ENCODE peak calls at places on chromosomes 16 and 17, in eight cellular contexts. One of them, this sample, is unnamed.

GRCh38 chr17:35287286-35287811 is 44.5 kb downstream of the SLFN5 start:
- DNase-seq in stimulated activated CD4-positive, alpha-beta T cell treated with anti-CD3 and anti-CD28 coated beads, Interleukin-2, amount 100 ng/mL, for 24 hours: no peak
- DNase-seq in GM19239: no peak
- DNase-seq in AG08396: no peak
- DNase-seq in RWPE2: no peak
- DNase-seq in left ventricle myocardium superior: no peak
- DNase-seq in activated naive CD4-positive, alpha-beta T cell: no peak
- DNase-seq in BJ: no peak
- DNase-seq in this sample: no peak

GRCh38 chr17:63984651-63985386 is 12.1 kb upstream of the SCN4A start:
- DNase-seq in stimulated activated CD4-positive, alpha-beta T cell treated with anti-CD3 and anti-CD28 coated beads, Interleukin-2, amount 100 ng/mL, for 24 hours: peak; percentile 54
- DNase-seq in GM19239: no peak
- DNase-seq in AG08396: peak; percentile 88
- DNase-seq in RWPE2: no peak
- DNase-seq in left ventricle myocardium superior: no peak
- DNase-seq in activated naive CD4-positive, alpha-beta T cell: no peak
- DNase-seq in BJ: peak; percentile 54
- DNase-seq in this sample: peak; percentile 89

GRCh38 chr17:78857266-78857665 is 16.7 kb upstream of the USP36 start:
- DNase-seq in stimulated activated CD4-positive, alpha-beta T cell treated with anti-CD3 and anti-CD28 coated beads, Interleukin-2, amount 100 ng/mL, for 24 hours: no peak
- DNase-seq in GM19239: no peak
- DNase-seq in AG08396: no peak
- DNase-seq in RWPE2: no peak
- DNase-seq in left ventricle myocardium superior: no peak
- DNase-seq in activated naive CD4-positive, alpha-beta T cell: no peak
- DNase-seq in BJ: no peak
- DNase-seq in this sample: no peak

GRCh38 chr16:1559446-1559975 is 26.0 kb downstream of the TMEM204 start:
- DNase-seq in stimulated activated CD4-positive, alpha-beta T cell treated with anti-CD3 and anti-CD28 coated beads, Interleukin-2, amount 100 ng/mL, for 24 hours: no peak
- DNase-seq in GM19239: no peak
- DNase-seq in AG08396: no peak
- DNase-seq in RWPE2: no peak
- DNase-seq in left ventricle myocardium superior: no peak
- DNase-seq in activated naive CD4-positive, alpha-beta T cell: no peak
- DNase-seq in BJ: no peak
- DNase-seq in this sample: no peak

GRCh38 chr16:12436201-12436657 is 367.5 kb downstream of the CPPED1 start:
- DNase-seq in stimulated activated CD4-positive, alpha-beta T cell treated with anti-CD3 and anti-CD28 coated beads, Interleukin-2, amount 100 ng/mL, for 24 hours: no peak
- DNase-seq in GM19239: no peak
- DNase-seq in AG08396: no peak
- DNase-seq in RWPE2: no peak
- DNase-seq in left ventricle myocardium superior: no peak
- DNase-seq in activated naive CD4-positive, alpha-beta T cell: no peak
- DNase-seq in BJ: no peak
- DNase-seq in this sample: no peak

GRCh38 chr16:3825103-3825502 is 55.4 kb downstream of the CREBBP start:
- DNase-seq in stimulated activated CD4-positive, alpha-beta T cell treated with anti-CD3 and anti-CD28 coated beads, Interleukin-2, amount 100 ng/mL, for 24 hours: no peak
- DNase-seq in GM19239: no peak
- DNase-seq in AG08396: no peak
- DNase-seq in RWPE2: no peak
- DNase-seq in left ventricle myocardium superior: no peak
- DNase-seq in activated naive CD4-positive, alpha-beta T cell: no peak
- DNase-seq in BJ: peak; percentile 32
- DNase-seq in this sample: peak; percentile 53

GRCh38 chr16:27776556-27776955 is 226.6 kb downstream of the KATNIP start:
- DNase-seq in stimulated activated CD4-positive, alpha-beta T cell treated with anti-CD3 and anti-CD28 coated beads, Interleukin-2, amount 100 ng/mL, for 24 hours: no peak
- DNase-seq in GM19239: no peak
- DNase-seq in AG08396: no peak
- DNase-seq in RWPE2: no peak
- DNase-seq in left ventricle myocardium superior: no peak
- DNase-seq in activated naive CD4-positive, alpha-beta T cell: no peak
- DNase-seq in BJ: no peak
- DNase-seq in this sample: no peak

GRCh38 chr17:2853111-2853721 is 57.0 kb downstream of the RAP1GAP2 start:
- DNase-seq in stimulated activated CD4-positive, alpha-beta T cell treated with anti-CD3 and anti-CD28 coated beads, Interleukin-2, amount 100 ng/mL, for 24 hours: peak; percentile 35
- DNase-seq in GM19239: no peak
- DNase-seq in AG08396: peak; percentile 77
- DNase-seq in RWPE2: no peak
- DNase-seq in left ventricle myocardium superior: peak; percentile 69
- DNase-seq in activated naive CD4-positive, alpha-beta T cell: no peak
- DNase-seq in BJ: no peak
- DNase-seq in this sample: no peak